ENCODE peak calls at places on chromosomes 2 and 18, in ten cellular contexts. H, W, Z, P, T, A, S, M, V and X are unnamed samples.

GRCh38 chr2:6866239-6866745 is 585 bp upstream of the CMPK2 start:
- DNase-seq in H (peak), W (peak), Z (peak), P (peak), T (no peak), A (peak), S (no peak), M (no peak), V (no peak), X (peak)

GRCh38 chr2:31070339-31070738 is 67.9 kb downstream of the GALNT14 start:
- DNase-seq in H (no peak), W (peak), Z (no peak), P (peak), T (no peak), A (no peak), S (no peak), M (no peak), V (no peak), X (no peak)

GRCh38 chr2:158716091-158716815 is 78.9 kb upstream of the DAPL1 start:
- DNase-seq in H (no peak), W (peak), Z (no peak), P (no peak), T (no peak), A (no peak), S (no peak), M (no peak), V (no peak), X (no peak)

GRCh38 chr2:63849381-63850203 is 7.9 kb downstream of the UGP2 start:
- DNase-seq in H (no peak), W (no peak), Z (no peak), P (no peak), T (no peak), A (no peak), S (no peak), M (no peak), V (peak), X (no peak)

GRCh38 chr2:12303181-12304030 is 413.3 kb upstream of the TRIB2 start:
- DNase-seq in H (no peak), W (peak), Z (peak), P (peak), T (peak), A (no peak), S (no peak), M (no peak), V (no peak), X (peak)

GRCh38 chr2:5677133-5677532 is 15.1 kb upstream of the SOX11 start:
- DNase-seq in H (no peak), W (no peak), Z (no peak), P (no peak), T (no peak), A (no peak), S (no peak), M (no peak), V (no peak), X (no peak)

GRCh38 chr2:208047840-208048239 is 22.5 kb upstream of the PLEKHM3 start:
- DNase-seq in H (no peak), W (no peak), Z (no peak), P (no peak), T (no peak), A (no peak), S (no peak), M (no peak), V (no peak), X (no peak)

GRCh38 chr2:222690564-222691200 is 19.2 kb downstream of the MOGAT1 start:
- DNase-seq in H (peak), W (peak), Z (peak), P (peak), T (peak), A (peak), S (peak), M (peak), V (no peak), X (peak)

GRCh38 chr18:48053881-48054586 is 123.6 kb upstream of the SMAD2 start:
- DNase-seq in H (peak), W (no peak), Z (no peak), P (no peak), T (no peak), A (no peak), S (no peak), M (no peak), V (no peak), X (no peak)

GRCh38 chr2:217195658-217196446 is 336.0 kb upstream of the TNP1 start:
- DNase-seq in H (no peak), W (no peak), Z (no peak), P (no peak), T (no peak), A (no peak), S (no peak), M (no peak), V (no peak), X (no peak)

GRCh38 chr18:4450065-4450676 is 4.9 kb downstream of the DLGAP1 start:
- DNase-seq in H (no peak), W (no peak), Z (no peak), P (peak), T (no peak), A (peak), S (no peak), M (peak), V (no peak), X (no peak)

GRCh38 chr2:203909192-203909945 is 27.2 kb upstream of the ICOS start:
- DNase-seq in H (no peak), W (peak), Z (no peak), P (peak), T (peak), A (peak), S (no peak), M (peak), V (no peak), X (no peak)

GRCh38 chr2:5803547-5803946 is 111.4 kb downstream of the SOX11 start:
- DNase-seq in H (no peak), W (no peak), Z (no peak), P (peak), T (peak), A (no peak), S (no peak), M (no peak), V (peak), X (no peak)

GRCh38 chr2:64410673-64411072 is 43.3 kb upstream of the LGALSL start:
- DNase-seq in H (no peak), W (no peak), Z (no peak), P (no peak), T (no peak), A (no peak), S (no peak), M (no peak), V (no peak), X (no peak)

GRCh38 chr2:204473224-204473623 is 72.1 kb upstream of the PARD3B start:
- DNase-seq in H (no peak), W (no peak), Z (no peak), P (no peak), T (no peak), A (no peak), S (no peak), M (no peak), V (no peak), X (no peak)

GRCh38 chr2:72132981-72133720 is 14.5 kb downstream of the CYP26B1 start:
- DNase-seq in H (peak), W (no peak), Z (no peak), P (no peak), T (no peak), A (no peak), S (no peak), M (no peak), V (no peak), X (no peak)

GRCh38 chr2:96985630-96986385 is 572 bp downstream of the FAM178B start:
- DNase-seq in H (peak), W (no peak), Z (no peak), P (no peak), T (no peak), A (no peak), S (no peak), M (no peak), V (no peak), X (no peak)

GRCh38 chr2:100178085-100178788 is 35.8 kb upstream of the AFF3 start:
- DNase-seq in H (peak), W (peak), Z (peak), P (peak), T (no peak), A (peak), S (no peak), M (no peak), V (peak), X (no peak)

GRCh38 chr2:9053534-9053931 is 50.0 kb upstream of the MBOAT2 start:
- DNase-seq in H (no peak), W (no peak), Z (no peak), P (no peak), T (no peak), A (no peak), S (no peak), M (no peak), V (no peak), X (no peak)

GRCh38 chr18:2686349-2686968 is 30.9 kb downstream of the SMCHD1 start:
- DNase-seq in H (no peak), W (peak), Z (no peak), P (no peak), T (no peak), A (no peak), S (no peak), M (no peak), V (no peak), X (no peak)

GRCh38 chr2:235468978-235469694 is 24.7 kb upstream of the AGAP1 start:
- DNase-seq in H (no peak), W (peak), Z (no peak), P (peak), T (peak), A (peak), S (no peak), M (peak), V (no peak), X (no peak)

GRCh38 chr2:119496682-119497081 is 27.6 kb downstream of the SCTR start:
- DNase-seq in H (no peak), W (no peak), Z (no peak), P (no peak), T (no peak), A (no peak), S (no peak), M (no peak), V (no peak), X (no peak)

GRCh38 chr18:908631-909621 is 4.3 kb downstream of the ADCYAP1 start:
- DNase-seq in H (no peak), W (no peak), Z (no peak), P (no peak), T (no peak), A (peak), S (no peak), M (no peak), V (no peak), X (no peak)

GRCh38 chr2:45891719-45892118 is 240.2 kb downstream of the PRKCE start:
- DNase-seq in H (no peak), W (no peak), Z (no peak), P (no peak), T (no peak), A (no peak), S (no peak), M (no peak), V (no peak), X (no peak)

GRCh38 chr2:160199683-160200389 is at the start of gene ITGB6:
- DNase-seq in H (no peak), W (no peak), Z (no peak), P (no peak), T (no peak), A (no peak), S (no peak), M (no peak), V (no peak), X (no peak)

GRCh38 chr2:70255637-70256314 is 2.2 kb upstream of the PCYOX1 start:
- DNase-seq in H (no peak), W (no peak), Z (no peak), P (no peak), T (no peak), A (no peak), S (no peak), M (no peak), V (no peak), X (no peak)

GRCh38 chr2:55992465-55992864 is 68.9 kb upstream of the EFEMP1 start:
- DNase-seq in H (peak), W (peak), Z (no peak), P (peak), T (peak), A (no peak), S (no peak), M (no peak), V (no peak), X (no peak)

GRCh38 chr2:216731465-216731864 is 36.1 kb upstream of the IGFBP5 start:
- DNase-seq in H (no peak), W (no peak), Z (no peak), P (no peak), T (no peak), A (no peak), S (no peak), M (no peak), V (no peak), X (no peak)

GRCh38 chr2:216159646-216160045 is 50.5 kb downstream of the XRCC5 start:
- DNase-seq in H (no peak), W (no peak), Z (no peak), P (no peak), T (no peak), A (no peak), S (no peak), M (no peak), V (no peak), X (no peak)

GRCh38 chr2:15560404-15560987 is 638 bp downstream of the NBAS start:
- DNase-seq in H (no peak), W (peak), Z (peak), P (peak), T (no peak), A (peak), S (peak), M (peak), V (no peak), X (no peak)

GRCh38 chr2:26043862-26044736 is 10.2 kb downstream of the RAB10 start:
- DNase-seq in H (peak), W (peak), Z (peak), P (peak), T (no peak), A (no peak), S (no peak), M (no peak), V (no peak), X (no peak)

GRCh38 chr2:3449106-3449505 is 69.6 kb downstream of the TRAPPC12 start:
- DNase-seq in H (no peak), W (no peak), Z (peak), P (no peak), T (no peak), A (no peak), S (no peak), M (no peak), V (no peak), X (no peak)

GRCh38 chr2:37798315-37799005 is 126.6 kb upstream of the RMDN2 start:
- DNase-seq in H (no peak), W (no peak), Z (no peak), P (no peak), T (no peak), A (no peak), S (no peak), M (no peak), V (no peak), X (no peak)

GRCh38 chr18:31102020-31102684 is at the start of gene DSC2:
- DNase-seq in H (peak), W (no peak), Z (no peak), P (peak), T (no peak), A (no peak), S (no peak), M (peak), V (no peak), X (no peak)

GRCh38 chr2:218975060-218975777 is 9.8 kb downstream of the FEV start:
- DNase-seq in H (peak), W (no peak), Z (no peak), P (no peak), T (no peak), A (no peak), S (no peak), M (no peak), V (no peak), X (no peak)

GRCh38 chr2:157628282-157628531 is 457 bp downstream of the ACVR1C start:
- DNase-seq in H (no peak), W (no peak), Z (no peak), P (no peak), T (no peak), A (no peak), S (no peak), M (no peak), V (no peak), X (no peak)

GRCh38 chr2:66305714-66306113 is 129.2 kb upstream of the MEIS1 start:
- DNase-seq in H (peak), W (peak), Z (no peak), P (peak), T (peak), A (peak), S (no peak), M (peak), V (no peak), X (no peak)

GRCh38 chr18:38493991-38494559 is 928.5 kb upstream of the CELF4 start:
- DNase-seq in H (no peak), W (no peak), Z (no peak), P (no peak), T (no peak), A (no peak), S (no peak), M (no peak), V (no peak), X (no peak)

GRCh38 chr2:189959450-189959849 is 103.1 kb downstream of the MSTN start:
- DNase-seq in H (no peak), W (no peak), Z (no peak), P (no peak), T (peak), A (no peak), S (no peak), M (no peak), V (no peak), X (no peak)

GRCh38 chr2:6526093-6526824 is 339.4 kb downstream of the CMPK2 start:
- DNase-seq in H (no peak), W (no peak), Z (no peak), P (no peak), T (no peak), A (peak), S (no peak), M (no peak), V (peak), X (no peak)